ENCODE peak calls at places on chromosomes 16 and 17, in seven cellular contexts. One of them, this sample, is unnamed.

GRCh38 chr17:29617481-29618271 is 5.0 kb downstream of the CORO6 start:
- DNase-seq in retinal pigment epithelial cell: no peak
- DNase-seq in lower leg skin: peak; percentile 94
- DNase-seq in tibial artery: no peak
- DNase-seq in kidney epithelial cell: no peak
- DNase-seq in Peyer's patch: peak; percentile 84
- DNase-seq in hepatocyte: peak; percentile 83
- DNase-seq in this sample: peak; percentile 59

GRCh38 chr17:18033442-18034099 is 5.4 kb downstream of the ATPAF2 start:
- DNase-seq in Peyer's patch: peak; percentile 62
- DNase-seq in hepatocyte: peak; percentile 87
- DNase-seq in kidney epithelial cell: peak; percentile 65
- DNase-seq in retinal pigment epithelial cell: peak; percentile 66
- DNase-seq in lower leg skin: peak; percentile 80
- DNase-seq in tibial artery: no peak
- DNase-seq in this sample: peak; percentile 85

GRCh38 chr17:57915980-57916757 is 39.0 kb downstream of the CUEDC1 start:
- DNase-seq in hepatocyte: no peak
- DNase-seq in kidney epithelial cell: no peak
- DNase-seq in Peyer's patch: no peak
- DNase-seq in retinal pigment epithelial cell: no peak
- DNase-seq in lower leg skin: no peak
- DNase-seq in tibial artery: no peak
- DNase-seq in this sample: peak; percentile 53

GRCh38 chr16:70708381-70709253 is 22.8 kb upstream of the MTSS2 start:
- DNase-seq in tibial artery: no peak
- DNase-seq in hepatocyte: no peak
- DNase-seq in kidney epithelial cell: no peak
- DNase-seq in retinal pigment epithelial cell: no peak
- DNase-seq in lower leg skin: no peak
- DNase-seq in Peyer's patch: no peak
- DNase-seq in this sample: no peak

GRCh38 chr17:43536236-43537088 is 9.7 kb downstream of the ETV4 start:
- DNase-seq in retinal pigment epithelial cell: no peak
- DNase-seq in kidney epithelial cell: no peak
- DNase-seq in Peyer's patch: no peak
- DNase-seq in lower leg skin: no peak
- DNase-seq in hepatocyte: no peak
- DNase-seq in tibial artery: no peak
- DNase-seq in this sample: peak; percentile 70

GRCh38 chr16:65832679-65833078 is 533.8 kb upstream of the CDH5 start:
- DNase-seq in Peyer's patch: no peak
- DNase-seq in tibial artery: no peak
- DNase-seq in retinal pigment epithelial cell: no peak
- DNase-seq in lower leg skin: no peak
- DNase-seq in hepatocyte: no peak
- DNase-seq in kidney epithelial cell: no peak
- DNase-seq in this sample: no peak

GRCh38 chr16:30953511-30954124 is 3.9 kb upstream of the SETD1A start:
- DNase-seq in tibial artery: no peak
- DNase-seq in kidney epithelial cell: no peak
- DNase-seq in Peyer's patch: peak; percentile 62
- DNase-seq in lower leg skin: no peak
- DNase-seq in retinal pigment epithelial cell: peak; percentile 32
- DNase-seq in hepatocyte: peak; percentile 88
- DNase-seq in this sample: peak; percentile 86

GRCh38 chr17:73203135-73203787 is 10.4 kb downstream of the COG1 start:
- DNase-seq in kidney epithelial cell: no peak
- DNase-seq in tibial artery: no peak
- DNase-seq in hepatocyte: peak; percentile 80
- DNase-seq in retinal pigment epithelial cell: peak; percentile 87
- DNase-seq in Peyer's patch: no peak
- DNase-seq in lower leg skin: peak; percentile 48
- DNase-seq in this sample: no peak

GRCh38 chr17:57898487-57899311 is 48.9 kb upstream of the MRPS23 start:
- DNase-seq in Peyer's patch: no peak
- DNase-seq in lower leg skin: peak; percentile 91
- DNase-seq in retinal pigment epithelial cell: no peak
- DNase-seq in kidney epithelial cell: no peak
- DNase-seq in hepatocyte: peak; percentile 68
- DNase-seq in tibial artery: peak; percentile 51
- DNase-seq in this sample: peak; percentile 71

GRCh38 chr16:11708421-11708820 is 34.2 kb downstream of the TXNDC11 start:
- DNase-seq in kidney epithelial cell: no peak
- DNase-seq in retinal pigment epithelial cell: peak; percentile 56
- DNase-seq in lower leg skin: no peak
- DNase-seq in tibial artery: no peak
- DNase-seq in Peyer's patch: no peak
- DNase-seq in hepatocyte: no peak
- DNase-seq in this sample: no peak

GRCh38 chr17:82933911-82934310 is 94.1 kb upstream of the ZNF750 start:
- DNase-seq in tibial artery: no peak
- DNase-seq in lower leg skin: peak; percentile 57
- DNase-seq in kidney epithelial cell: no peak
- DNase-seq in Peyer's patch: no peak
- DNase-seq in hepatocyte: no peak
- DNase-seq in retinal pigment epithelial cell: no peak
- DNase-seq in this sample: no peak

GRCh38 chr17:41530062-41531048 is 2.2 kb upstream of the KRT19 start:
- DNase-seq in Peyer's patch: no peak
- DNase-seq in tibial artery: no peak
- DNase-seq in hepatocyte: peak; percentile 91
- DNase-seq in kidney epithelial cell: peak; percentile 96
- DNase-seq in retinal pigment epithelial cell: peak; percentile 98
- DNase-seq in lower leg skin: no peak
- DNase-seq in this sample: peak; percentile 87

GRCh38 chr16:364595-365491 is 5.5 kb downstream of the MRPL28 start:
- DNase-seq in hepatocyte: no peak
- DNase-seq in lower leg skin: no peak
- DNase-seq in tibial artery: no peak
- DNase-seq in retinal pigment epithelial cell: no peak
- DNase-seq in kidney epithelial cell: no peak
- DNase-seq in Peyer's patch: no peak
- DNase-seq in this sample: no peak

GRCh38 chr17:38602862-38603785 is 2.6 kb downstream of the SRCIN1 start:
- DNase-seq in retinal pigment epithelial cell: no peak
- DNase-seq in kidney epithelial cell: no peak
- DNase-seq in lower leg skin: no peak
- DNase-seq in hepatocyte: no peak
- DNase-seq in Peyer's patch: no peak
- DNase-seq in tibial artery: no peak
- DNase-seq in this sample: no peak

GRCh38 chr17:60065136-60065535 is 13.6 kb downstream of the HEATR6 start:
- DNase-seq in retinal pigment epithelial cell: no peak
- DNase-seq in tibial artery: no peak
- DNase-seq in lower leg skin: no peak
- DNase-seq in hepatocyte: no peak
- DNase-seq in kidney epithelial cell: no peak
- DNase-seq in Peyer's patch: no peak
- DNase-seq in this sample: no peak

GRCh38 chr17:930258-930657 is 49.3 kb downstream of the NXN start:
- DNase-seq in hepatocyte: no peak
- DNase-seq in tibial artery: no peak
- DNase-seq in retinal pigment epithelial cell: no peak
- DNase-seq in kidney epithelial cell: no peak
- DNase-seq in Peyer's patch: no peak
- DNase-seq in lower leg skin: no peak
- DNase-seq in this sample: no peak

GRCh38 chr17:59221159-59221847 is 992 bp downstream of the GDPD1 start:
- DNase-seq in retinal pigment epithelial cell: no peak
- DNase-seq in tibial artery: no peak
- DNase-seq in kidney epithelial cell: no peak
- DNase-seq in lower leg skin: no peak
- DNase-seq in Peyer's patch: peak; percentile 18
- DNase-seq in hepatocyte: no peak
- DNase-seq in this sample: no peak

GRCh38 chr16:20763461-20764232 is at the start of gene ACSM3:
- DNase-seq in tibial artery: peak; percentile 42
- DNase-seq in hepatocyte: peak; percentile 90
- DNase-seq in lower leg skin: no peak
- DNase-seq in Peyer's patch: peak; percentile 66
- DNase-seq in retinal pigment epithelial cell: no peak
- DNase-seq in kidney epithelial cell: peak; percentile 93
- DNase-seq in this sample: peak; percentile 76

GRCh38 chr17:43576563-43577229 is 30.6 kb upstream of the ETV4 start:
- DNase-seq in retinal pigment epithelial cell: no peak
- DNase-seq in hepatocyte: peak; percentile 84
- DNase-seq in tibial artery: peak; percentile 45
- DNase-seq in kidney epithelial cell: no peak
- DNase-seq in lower leg skin: peak; percentile 91
- DNase-seq in Peyer's patch: peak; percentile 55
- DNase-seq in this sample: peak; percentile 70

GRCh38 chr16:23504453-23505179 is 5.7 kb downstream of the GGA2 start:
- DNase-seq in tibial artery: peak; percentile 65
- DNase-seq in retinal pigment epithelial cell: peak; percentile 84
- DNase-seq in hepatocyte: peak; percentile 67
- DNase-seq in Peyer's patch: peak; percentile 73
- DNase-seq in kidney epithelial cell: peak; percentile 93
- DNase-seq in lower leg skin: peak; percentile 91
- DNase-seq in this sample: peak; percentile 96
- H3K4me3 ChIP-seq in tibial artery: no peak overlapping the region
- H3K4me3 ChIP-seq in retinal pigment epithelial cell: peak overlapping the region; percentile 99
- H3K4me3 ChIP-seq in hepatocyte: no peak overlapping the region
- H3K4me3 ChIP-seq in Peyer's patch: no peak overlapping the region
- H3K4me3 ChIP-seq in kidney epithelial cell: no peak overlapping the region
- H3K4me3 ChIP-seq in lower leg skin: no peak overlapping the region
- H3K4me3 ChIP-seq in this sample: no peak overlapping the region

DNA sequence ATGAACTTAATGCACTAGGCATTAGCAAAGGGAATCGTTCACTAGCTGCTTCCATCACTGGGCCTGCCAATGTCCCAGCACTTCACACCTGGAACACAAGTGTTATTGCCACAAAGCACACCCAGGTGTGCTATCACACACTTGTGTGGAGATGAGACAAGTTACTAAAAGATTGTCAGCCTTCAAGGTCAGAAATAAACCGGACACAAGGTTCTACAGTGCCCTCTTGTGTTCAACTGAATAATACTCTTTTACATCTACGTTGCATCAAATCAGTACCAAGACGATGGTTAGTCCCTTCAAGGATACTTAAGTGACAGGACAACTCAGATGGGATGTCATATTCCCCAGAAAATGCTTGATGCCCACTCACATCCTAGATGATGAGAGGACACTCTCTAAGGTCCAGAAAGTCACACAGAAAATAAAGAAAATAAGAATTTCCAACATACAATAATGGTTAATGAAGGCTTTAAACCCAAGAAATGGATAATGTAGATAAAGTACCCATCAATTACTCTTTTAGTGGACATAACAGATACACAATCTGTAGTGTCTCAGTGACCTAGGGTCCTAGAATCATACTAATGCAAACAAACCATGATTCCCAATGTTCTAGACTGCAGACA is 16.4 kb upstream of the GLG1 start:
- DNase-seq in tibial artery: no peak
- DNase-seq in retinal pigment epithelial cell: peak; percentile 4
- DNase-seq in kidney epithelial cell: peak; percentile 23
- DNase-seq in Peyer's patch: no peak
- DNase-seq in lower leg skin: peak; percentile 40
- DNase-seq in hepatocyte: peak; percentile 73
- DNase-seq in this sample: peak; percentile 67
- TF ChIP-seq CTCF in tibial artery: peak; percentile 58
- TF ChIP-seq CTCF in retinal pigment epithelial cell: peak; percentile 64
- TF ChIP-seq CTCF in kidney epithelial cell: peak; percentile 44
- TF ChIP-seq CTCF in Peyer's patch: peak; percentile 41
- TF ChIP-seq CTCF in lower leg skin: no peak
- TF ChIP-seq CTCF in hepatocyte: peak; percentile 76
- TF ChIP-seq CTCF in this sample: peak; percentile 54

GRCh38 chr16:89358030-89359005 is 132.0 kb downstream of the ANKRD11 start:
- DNase-seq in kidney epithelial cell: no peak
- DNase-seq in hepatocyte: no peak
- DNase-seq in Peyer's patch: peak; percentile 76
- DNase-seq in lower leg skin: no peak
- DNase-seq in tibial artery: no peak
- DNase-seq in retinal pigment epithelial cell: no peak
- DNase-seq in this sample: no peak

GRCh38 chr16:89355686-89356085 is 134.7 kb downstream of the ANKRD11 start:
- DNase-seq in retinal pigment epithelial cell: no peak
- DNase-seq in Peyer's patch: no peak
- DNase-seq in hepatocyte: no peak
- DNase-seq in tibial artery: no peak
- DNase-seq in lower leg skin: no peak
- DNase-seq in kidney epithelial cell: no peak
- DNase-seq in this sample: no peak

GRCh38 chr16:89359296-89360147 is 130.8 kb downstream of the ANKRD11 start:
- DNase-seq in tibial artery: no peak
- DNase-seq in lower leg skin: no peak
- DNase-seq in retinal pigment epithelial cell: peak; percentile 72
- DNase-seq in hepatocyte: no peak
- DNase-seq in Peyer's patch: no peak
- DNase-seq in kidney epithelial cell: no peak
- DNase-seq in this sample: peak; percentile 32

GRCh38 chr16:89357055-89357454 is 133.3 kb downstream of the ANKRD11 start:
- DNase-seq in kidney epithelial cell: no peak
- DNase-seq in Peyer's patch: no peak
- DNase-seq in retinal pigment epithelial cell: no peak
- DNase-seq in lower leg skin: no peak
- DNase-seq in tibial artery: no peak
- DNase-seq in hepatocyte: no peak
- DNase-seq in this sample: no peak

GRCh38 chr16:89357460-89357859 is 132.9 kb downstream of the ANKRD11 start:
- DNase-seq in lower leg skin: no peak
- DNase-seq in tibial artery: no peak
- DNase-seq in hepatocyte: no peak
- DNase-seq in Peyer's patch: no peak
- DNase-seq in retinal pigment epithelial cell: no peak
- DNase-seq in kidney epithelial cell: no peak
- DNase-seq in this sample: no peak
- H3K4me3 ChIP-seq in lower leg skin: no peak overlapping the region
- H3K4me3 ChIP-seq in tibial artery: no peak overlapping the region
- H3K4me3 ChIP-seq in hepatocyte: no peak overlapping the region
- H3K4me3 ChIP-seq in Peyer's patch: no peak overlapping the region
- H3K4me3 ChIP-seq in retinal pigment epithelial cell: no peak overlapping the region
- H3K4me3 ChIP-seq in kidney epithelial cell: no peak overlapping the region
- H3K4me3 ChIP-seq in this sample: no peak overlapping the region

GRCh38 chr16:19406891-19407491 is 10.7 kb upstream of the TMC5 start:
- DNase-seq in hepatocyte: no peak
- DNase-seq in lower leg skin: no peak
- DNase-seq in retinal pigment epithelial cell: no peak
- DNase-seq in Peyer's patch: no peak
- DNase-seq in tibial artery: no peak
- DNase-seq in kidney epithelial cell: no peak
- DNase-seq in this sample: no peak

GRCh38 chr16:19411298-19411697 is 6.4 kb upstream of the TMC5 start:
- DNase-seq in retinal pigment epithelial cell: no peak
- DNase-seq in hepatocyte: no peak
- DNase-seq in tibial artery: no peak
- DNase-seq in kidney epithelial cell: no peak
- DNase-seq in lower leg skin: no peak
- DNase-seq in Peyer's patch: no peak
- DNase-seq in this sample: no peak

GRCh38 chr16:19415918-19416317 is 1.8 kb upstream of the TMC5 start:
- DNase-seq in lower leg skin: no peak
- DNase-seq in kidney epithelial cell: no peak
- DNase-seq in tibial artery: no peak
- DNase-seq in hepatocyte: no peak
- DNase-seq in retinal pigment epithelial cell: no peak
- DNase-seq in Peyer's patch: no peak
- DNase-seq in this sample: no peak

GRCh38 chr16:19415461-19415860 is 2.2 kb upstream of the TMC5 start:
- DNase-seq in tibial artery: no peak
- DNase-seq in retinal pigment epithelial cell: no peak
- DNase-seq in Peyer's patch: no peak
- DNase-seq in lower leg skin: no peak
- DNase-seq in hepatocyte: no peak
- DNase-seq in kidney epithelial cell: no peak
- DNase-seq in this sample: no peak

GRCh38 chr16:19410435-19411153 is 7.1 kb upstream of the TMC5 start:
- DNase-seq in hepatocyte: peak; percentile 63
- DNase-seq in kidney epithelial cell: no peak
- DNase-seq in retinal pigment epithelial cell: no peak
- DNase-seq in lower leg skin: no peak
- DNase-seq in tibial artery: peak; percentile 24
- DNase-seq in Peyer's patch: no peak
- DNase-seq in this sample: no peak
- TF ChIP-seq CTCF in hepatocyte: peak; percentile 39
- TF ChIP-seq CTCF in kidney epithelial cell: no peak
- TF ChIP-seq CTCF in retinal pigment epithelial cell: no peak
- TF ChIP-seq CTCF in lower leg skin: no peak
- TF ChIP-seq CTCF in tibial artery: no peak
- TF ChIP-seq CTCF in Peyer's patch: peak; percentile 19
- TF ChIP-seq CTCF in this sample: peak; percentile 21

This sample was measured in astrocyte of the spinal cord.